ENCODE peak calls at places on chromosomes 4 and X, in eight cellular contexts. F is A549, Q is GM23338, R is neural progenitor cell, T is Peyer's patch, M is left ventricle myocardium inferior, D is GM06990, L is left lung. V is an unnamed sample.

GRCh38 chrX:34656467-34656841 is 631 bp downstream of the TMEM47 start:
- DNase-seq in F (no peak), Q (no peak), R (no peak), T (peak; percentile 23), M (peak; percentile 15), D (no peak), L (no peak), V (no peak)

GRCh38 chr4:139736257-139736626 is 70.6 kb downstream of the MGST2 start:
- DNase-seq in F (no peak), Q (peak; percentile 22), R (peak; percentile 43), T (no peak), M (no peak), D (no peak), L (no peak), V (peak; percentile 17)

GRCh38 chrX:140467211-140467610 is 37.7 kb downstream of the SOX3 start:
- DNase-seq in F (no peak), Q (no peak), R (no peak), T (no peak), M (no peak), D (no peak), L (no peak), V (no peak)

GRCh38 chr4:108210989-108211725 is 42.4 kb upstream of the LEF1 start:
- DNase-seq in F (no peak), Q (no peak), R (no peak), T (no peak), M (no peak), D (no peak), L (no peak), V (no peak)

GRCh38 chrX:40170830-40171512 is 73.2 kb upstream of the BCOR start:
- DNase-seq in F (no peak), Q (peak; percentile 17), R (peak; percentile 64), T (no peak), M (no peak), D (no peak), L (no peak), V (no peak)

GRCh38 chr4:176270669-176271068 is 1.6 kb upstream of the ASB5 start:
- DNase-seq in F (peak; percentile 86), Q (no peak), R (no peak), T (no peak), M (no peak), D (no peak), L (no peak), V (peak; percentile 99)

GRCh38 chrX:49072712-49073095 is 1.1 kb downstream of the PRAF2 start:
- DNase-seq in F (no peak), Q (no peak), R (no peak), T (no peak), M (no peak), D (no peak), L (no peak), V (no peak)

GRCh38 chr4:75715105-75715799 is 9.1 kb upstream of the USO1 start:
- DNase-seq in F (no peak), Q (no peak), R (no peak), T (no peak), M (no peak), D (no peak), L (no peak), V (peak; percentile 46)

GRCh38 chrX:67288958-67289641 is 254.7 kb upstream of the AR start:
- DNase-seq in F (no peak), Q (no peak), R (peak; percentile 4), T (no peak), M (peak; percentile 11), D (no peak), L (no peak), V (no peak)

GRCh38 chrX:134949271-134949670 is 41.5 kb upstream of the SMIM10 start:
- DNase-seq in F (peak; percentile 67), Q (no peak), R (no peak), T (no peak), M (no peak), D (no peak), L (no peak), V (peak; percentile 40)

GRCh38 chr4:2272026-2272827 is 10.3 kb upstream of the MXD4 start:
- DNase-seq in F (no peak), Q (no peak), R (no peak), T (no peak), M (no peak), D (no peak), L (no peak), V (no peak)

GRCh38 chr4:114272226-114272625 is 292.8 kb upstream of the ARSJ start:
- DNase-seq in F (peak; percentile 76), Q (no peak), R (no peak), T (no peak), M (no peak), D (no peak), L (no peak), V (peak; percentile 80)

GRCh38 chrX:45134303-45134702 is 66.4 kb downstream of the DIPK2B start:
- DNase-seq in F (no peak), Q (no peak), R (no peak), T (no peak), M (peak; percentile 43), D (no peak), L (no peak), V (no peak)

GRCh38 chr4:110058677-110059076 is 139.7 kb downstream of the ELOVL6 start:
- DNase-seq in F (no peak), Q (no peak), R (no peak), T (no peak), M (no peak), D (no peak), L (no peak), V (no peak)

GRCh38 chr4:91734682-91735081 is 569.1 kb upstream of the GRID2 start:
- DNase-seq in F (no peak), Q (no peak), R (no peak), T (no peak), M (no peak), D (no peak), L (no peak), V (no peak)

GRCh38 chr4:65416875-65417274 is 253.4 kb downstream of the EPHA5 start:
- DNase-seq in F (peak; percentile 7), Q (peak; percentile 14), R (peak; percentile 30), T (peak; percentile 51), M (peak; percentile 26), D (no peak), L (no peak), V (peak; percentile 7)

GRCh38 chr4:92232566-92232965 is 71.2 kb upstream of the GRID2 start:
- DNase-seq in F (no peak), Q (no peak), R (no peak), T (no peak), M (no peak), D (no peak), L (no peak), V (no peak)

GRCh38 chr4:101205878-101206277 is 141.4 kb downstream of the PPP3CA start:
- DNase-seq in F (peak; percentile 28), Q (peak; percentile 28), R (no peak), T (no peak), M (no peak), D (peak; percentile 12), L (no peak), V (peak; percentile 85)

GRCh38 chr4:13544556-13545393 is 467 bp upstream of the NKX3-2 start:
- DNase-seq in F (peak; percentile 73), Q (peak; percentile 98), R (peak; percentile 93), T (peak; percentile 78), M (peak; percentile 60), D (no peak), L (peak; percentile 71), V (peak; percentile 61)

GRCh38 chr4:16598241-16599224 is 299.9 kb downstream of the LDB2 start:
- DNase-seq in F (peak; percentile 22), Q (no peak), R (no peak), T (no peak), M (no peak), D (no peak), L (no peak), V (peak; percentile 50)
- TF ChIP-seq CTCF in F (no peak), Q (no peak), R (no peak), T (no peak), M (no peak), D (no peak), L (no peak), V (no peak)

GRCh38 chr4:6716958-6717655 is 1.1 kb downstream of the BLOC1S4 start:
- DNase-seq in F (no peak), Q (no peak), R (no peak), T (no peak), M (no peak), D (no peak), L (no peak), V (no peak)
- H3K4me3 ChIP-seq in F (peak overlapping the region; percentile 81), Q (peak overlapping the region; percentile 75), R (peak overlapping the region; percentile 71), T (peak overlapping the region; percentile 94), M (peak overlapping the region; percentile 81), D (peak overlapping the region; percentile 95), L (peak overlapping the region; percentile 83), V (peak overlapping the region; percentile 94)

GRCh38 chrX:17527932-17528331 is 152.9 kb downstream of the NHS start:
- DNase-seq in F (no peak), Q (no peak), R (peak; percentile 23), T (no peak), M (no peak), D (no peak), L (no peak), V (no peak)

GRCh38 chrX:17527135-17527701 is 152.2 kb downstream of the NHS start:
- DNase-seq in F (no peak), Q (no peak), R (peak; percentile 25), T (no peak), M (peak; percentile 54), D (no peak), L (peak; percentile 68), V (no peak)

GRCh38 chrX:17529349-17529748 is 154.3 kb downstream of the NHS start:
- DNase-seq in F (no peak), Q (no peak), R (no peak), T (no peak), M (no peak), D (no peak), L (no peak), V (no peak)

GRCh38 chrX:17535229-17535628 is 160.2 kb downstream of the NHS start:
- DNase-seq in F (peak; percentile 46), Q (peak; percentile 74), R (peak; percentile 23), T (no peak), M (no peak), D (no peak), L (no peak), V (peak; percentile 55)

DNA sequence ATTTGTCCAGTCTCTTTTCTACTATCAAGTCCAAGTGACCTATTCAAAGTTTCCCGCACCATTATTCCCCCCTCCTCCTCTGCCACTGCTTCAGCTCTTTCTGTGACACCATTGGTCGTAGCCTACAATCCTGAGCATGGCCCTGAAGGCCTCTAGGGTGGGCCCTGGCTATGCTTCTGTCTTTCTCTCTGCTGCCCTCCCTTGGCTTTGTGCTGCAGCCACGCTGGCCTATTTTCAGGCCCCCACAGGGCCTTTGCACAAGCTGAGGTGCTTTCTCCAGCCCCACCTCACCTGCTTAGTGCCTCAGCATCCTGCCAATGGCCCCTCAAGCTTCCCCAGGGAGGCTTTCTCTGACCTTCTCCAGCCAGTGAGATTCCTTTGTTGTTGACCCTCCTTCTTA is 156.5 kb downstream of the NHS start:
- DNase-seq in F (no peak), Q (no peak), R (no peak), T (no peak), M (no peak), D (no peak), L (no peak), V (no peak)
- TF ChIP-seq CTCF in F (no peak), Q (peak; percentile 23), R (no peak), T (no peak), M (no peak), D (no peak), L (no peak), V (no peak)

DNA sequence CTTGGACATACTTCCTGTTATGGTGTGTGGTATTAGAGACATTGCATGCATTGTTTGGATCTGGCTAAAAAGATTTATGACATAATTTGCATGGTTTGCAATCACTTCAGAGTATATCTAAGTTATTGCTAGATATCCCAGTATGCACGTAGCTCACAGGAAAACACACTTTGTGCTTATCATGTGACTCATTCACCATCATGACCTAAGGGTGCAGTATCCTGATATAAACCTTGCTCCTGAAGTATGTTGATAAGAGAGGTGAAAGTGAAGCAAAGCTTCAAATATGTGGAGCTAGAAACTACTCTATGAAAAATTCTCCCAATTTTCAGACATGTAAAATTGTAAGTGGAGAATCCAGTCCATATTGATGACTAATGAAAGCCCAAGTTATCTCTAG is 46.9 kb upstream of the GRXCR1 start:
- DNase-seq in F (no peak), Q (no peak), R (no peak), T (no peak), M (no peak), D (no peak), L (no peak), V (no peak)
- H3K4me3 ChIP-seq in F (no peak overlapping the region), Q (no peak overlapping the region), R (no peak overlapping the region), T (no peak overlapping the region), M (no peak overlapping the region), D (no peak overlapping the region), L (no peak overlapping the region), V (no peak overlapping the region)

V was measured in cardiac fibroblast.